ENCODE peak calls at places on chromosomes 7 and 10, in five cellular contexts. N is GM12878, B is A549, U is HepG2, T is K562. O is an unnamed sample.

GRCh38 chr7:44155191-44156185 is 14.4 kb upstream of the MYL7 start:
- DNase-seq in U (no peak), T (no peak), N (no peak), B (no peak), O (no peak)

GRCh38 chr7:100053201-100053600 is 3.6 kb downstream of the ZSCAN21 start:
- DNase-seq in N (no peak), T (peak; percentile 49), U (peak; percentile 81), B (peak; percentile 77), O (peak; percentile 65)

GRCh38 chr7:47724335-47724982 is 142.5 kb upstream of the TNS3 start:
- DNase-seq in U (peak; percentile 83), B (peak; percentile 22), N (no peak), T (no peak), O (peak; percentile 53)

GRCh38 chr10:505459-505858 is 184.0 kb downstream of the DIP2C start:
- DNase-seq in B (no peak), T (no peak), N (no peak), U (no peak), O (no peak)

GRCh38 chr7:118179191-118179590 is 4.8 kb upstream of the LSM8 start:
- DNase-seq in T (no peak), N (no peak), U (no peak), B (no peak), O (no peak)

GRCh38 chr10:62433181-62433692 is 59.1 kb downstream of the ZNF365 start:
- DNase-seq in B (peak; percentile 80), N (no peak), U (no peak), T (peak; percentile 22), O (no peak)

GRCh38 chr7:12440229-12440628 is 36.6 kb upstream of the VWDE start:
- DNase-seq in T (no peak), N (no peak), B (no peak), U (no peak), O (no peak)

GRCh38 chr7:5553298-5553877 is 129.8 kb upstream of the TNRC18 start:
- DNase-seq in T (peak; percentile 55), B (peak; percentile 73), U (no peak), N (no peak), O (no peak)

GRCh38 chr10:36462194-36462593 is 663.2 kb upstream of the ANKRD30A start:
- DNase-seq in U (no peak), T (no peak), B (no peak), N (no peak), O (no peak)

GRCh38 chr7:88546808-88547207 is 212.7 kb upstream of the ZNF804B start:
- DNase-seq in U (peak; percentile 58), T (peak; percentile 50), B (peak; percentile 54), N (peak; percentile 20), O (peak; percentile 79)

GRCh38 chr10:94623572-94623971 is 60.0 kb upstream of the CYP2C18 start:
- DNase-seq in T (no peak), B (no peak), U (no peak), N (no peak), O (peak; percentile 83)

GRCh38 chr10:125016123-125016522 is 74.2 kb downstream of the ZRANB1 start:
- DNase-seq in T (no peak), N (no peak), U (no peak), B (no peak), O (no peak)

GRCh38 chr10:12195281-12195602 is 449 bp downstream of the NUDT5 start:
- DNase-seq in U (no peak), B (no peak), N (no peak), T (no peak), O (no peak)

GRCh38 chr10:47316131-47316530 is 6.1 kb upstream of the GDF2 start:
- DNase-seq in U (no peak), B (no peak), T (no peak), N (no peak), O (no peak)

GRCh38 chr10:88238515-88238914 is 344.6 kb downstream of the RNLS start:
- DNase-seq in N (no peak), T (no peak), U (no peak), B (no peak), O (no peak)

GRCh38 chr7:71486856-71487628 is 355.1 kb downstream of the GALNT17 start:
- DNase-seq in U (no peak), N (no peak), B (no peak), T (no peak), O (no peak)

GRCh38 chr10:129725011-129725410 is 239.1 kb downstream of the EBF3 start:
- DNase-seq in T (no peak), U (no peak), N (no peak), B (no peak), O (no peak)

GRCh38 chr10:85266808-85267207 is 938.4 kb downstream of the CCSER2 start:
- DNase-seq in U (no peak), T (no peak), B (no peak), N (no peak), O (no peak)

GRCh38 chr10:60099998-60100747 is 193.8 kb upstream of the CCDC6 start:
- DNase-seq in B (peak; percentile 64), T (peak; percentile 60), U (peak; percentile 39), N (no peak), O (peak; percentile 73)

GRCh38 chr10:45404770-45405120 is 30.7 kb downstream of the ALOX5 start:
- DNase-seq in T (no peak), B (no peak), N (no peak), U (no peak), O (no peak)

GRCh38 chr10:129501652-129502436 is 34.8 kb downstream of the MGMT start:
- DNase-seq in N (peak; percentile 56), B (no peak), U (no peak), T (no peak), O (no peak)

GRCh38 chr10:113679463-113680171 is at the start of gene CASP7:
- DNase-seq in B (peak; percentile 88), T (peak; percentile 67), N (no peak), U (peak; percentile 83), O (peak; percentile 92)

GRCh38 chr10:116702165-116702564 is 40.2 kb downstream of the HSPA12A start:
- DNase-seq in B (no peak), U (no peak), T (no peak), N (no peak), O (no peak)

GRCh38 chr7:30068117-30068516 is 39.9 kb downstream of the PLEKHA8 start:
- DNase-seq in N (no peak), U (no peak), T (no peak), B (no peak), O (no peak)

GRCh38 chr7:23494009-23494408 is 23.7 kb upstream of the IGF2BP3 start:
- DNase-seq in T (no peak), B (no peak), N (no peak), U (no peak), O (no peak)

GRCh38 chr7:83794834-83795233 is 145.9 kb upstream of the SEMA3E start:
- DNase-seq in B (no peak), N (no peak), T (no peak), U (no peak), O (no peak)

GRCh38 chr7:48052748-48053147 is 17.4 kb downstream of the C7orf57 start:
- DNase-seq in N (no peak), T (no peak), U (no peak), B (peak; percentile 18), O (no peak)

GRCh38 chr7:107080099-107080505 is 35.6 kb downstream of the PRKAR2B start:
- DNase-seq in B (no peak), N (no peak), T (no peak), U (no peak), O (no peak)

GRCh38 chr7:66426996-66427395 is 201.7 kb upstream of the KCTD7 start:
- DNase-seq in N (no peak), T (no peak), U (no peak), B (no peak), O (no peak)

GRCh38 chr10:60031664-60032063 is 125.3 kb upstream of the CCDC6 start:
- DNase-seq in T (no peak), B (no peak), N (peak; percentile 23), U (no peak), O (no peak)

GRCh38 chr10:33655165-33655815 is 320.8 kb upstream of the NRP1 start:
- DNase-seq in N (no peak), U (no peak), T (no peak), B (no peak), O (no peak)

DNA sequence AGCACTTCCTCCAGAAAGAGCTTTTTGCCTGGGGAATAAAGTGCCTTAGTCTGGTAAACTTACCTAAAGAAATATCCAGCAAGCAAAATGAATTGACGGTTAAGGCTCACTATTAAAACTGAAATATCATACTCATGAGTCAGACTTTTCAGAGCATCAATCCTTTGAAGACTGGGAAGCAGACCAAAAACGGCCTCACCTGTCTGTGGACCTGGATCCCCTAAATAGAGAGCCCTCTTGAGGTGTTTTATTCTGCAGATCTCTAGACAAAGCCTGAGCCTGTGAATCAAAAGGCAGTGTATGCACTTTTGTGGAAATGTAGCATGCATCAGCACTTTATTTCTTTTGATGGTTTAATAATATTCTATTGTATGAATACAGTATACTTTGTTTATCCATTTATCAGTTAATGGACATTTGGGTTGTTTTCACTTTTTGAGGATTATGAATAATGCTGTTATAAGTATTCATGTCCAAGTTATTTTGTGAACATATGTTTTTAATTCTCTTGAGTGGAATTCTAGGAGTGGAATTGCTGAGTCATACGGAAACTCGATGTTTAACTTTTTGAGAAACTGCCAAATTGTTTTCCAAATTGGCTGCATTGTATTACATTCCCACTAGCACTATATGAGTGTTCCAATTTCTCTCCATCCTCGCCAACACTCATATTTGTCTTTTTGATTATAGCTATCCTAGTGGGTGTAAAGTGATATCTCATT is 449.0 kb upstream of the IGFBP3 start:
- DNase-seq in B (no peak), T (no peak), N (no peak), U (no peak), O (no peak)
- TF ChIP-seq JUNB in B (no peak), T (no peak), N (no peak), U (no peak), O (no peak)

GRCh38 chr7:94297397-94297838 is 97.3 kb upstream of the COL1A2 start:
- DNase-seq in U (no peak), B (peak; percentile 50), T (no peak), N (no peak), O (no peak)
- TF ChIP-seq JUNB in U (no peak), B (no peak), T (no peak), N (no peak), O (no peak)

DNA sequence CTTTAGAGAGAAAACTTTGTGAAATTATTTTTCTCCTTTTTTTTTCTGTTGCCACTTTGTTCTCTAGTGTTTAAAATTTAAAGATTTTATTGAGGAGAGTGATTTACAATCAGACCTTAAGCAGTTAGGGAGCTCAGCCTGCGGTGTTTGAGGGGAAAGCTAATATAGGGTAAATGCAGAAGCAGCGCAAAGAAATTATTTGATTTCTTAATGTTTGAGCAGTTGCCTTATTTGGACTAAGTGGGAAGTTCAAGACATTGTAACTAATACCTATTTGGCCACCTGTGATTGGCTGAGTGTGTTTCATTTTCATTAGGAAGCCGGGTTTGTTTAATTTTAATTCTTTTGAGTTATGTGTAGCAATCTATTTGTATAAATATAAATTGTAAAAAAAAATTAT is 25.3 kb downstream of the WAC start:
- DNase-seq in B (no peak), U (no peak), T (no peak), N (no peak), O (no peak)
- TF ChIP-seq JUNB in B (no peak), U (no peak), T (no peak), N (no peak), O (no peak)

GRCh38 chr10:110708776-110709443 is 64.8 kb downstream of the RBM20 start:
- DNase-seq in N (no peak), T (no peak), U (no peak), B (no peak), O (no peak)

GRCh38 chr10:110711382-110711781 is 67.2 kb downstream of the RBM20 start:
- DNase-seq in T (no peak), N (no peak), U (no peak), B (no peak), O (no peak)

GRCh38 chr10:110710621-110711020 is 66.5 kb downstream of the RBM20 start:
- DNase-seq in T (no peak), U (no peak), N (no peak), B (no peak), O (no peak)

GRCh38 chr10:110709444-110709828 is 65.3 kb downstream of the RBM20 start:
- DNase-seq in B (no peak), N (no peak), T (no peak), U (no peak), O (no peak)

GRCh38 chr10:110709964-110710587 is 65.9 kb downstream of the RBM20 start:
- DNase-seq in B (no peak), U (no peak), T (no peak), N (no peak), O (no peak)
- TF ChIP-seq JUNB in B (no peak), U (no peak), T (no peak), N (no peak), O (no peak)